ENCODE peak calls at places on chromosome 14, in five cellular contexts. M is stimulated activated naive CD8-positive, alpha-beta T cell treated with anti-CD3 and anti-CD28 coated beads, Interleukin-15, amount 100 ng/mL, for 72 hours; I is T-cell; V is sciatic nerve; R is Panc1. Y is an unnamed sample.
A peak's percentile ranks its signal among the peaks of the same experiment; 100 is the strongest.

GRCh38 chr14:64632056-64632455 is 72.2 kb upstream of the PLEKHG3 start:
- ATAC-seq in I (no peak), R (no peak), M (no peak), V (no peak), Y (no peak)

GRCh38 chr14:92546347-92547053 is 32.9 kb downstream of the RIN3 start:
- ATAC-seq in R (peak; percentile 77), V (no peak), M (no peak), I (no peak), Y (peak; percentile 33)

GRCh38 chr14:49966304-49966809 is 73.5 kb downstream of the ARF6 start:
- ATAC-seq in V (no peak), M (no peak), R (peak; percentile 27), I (no peak), Y (peak; percentile 37)

GRCh38 chr14:94897092-94897491 is 127.2 kb upstream of the GSC start:
- ATAC-seq in R (no peak), I (no peak), M (no peak), V (peak; percentile 86), Y (peak; percentile 88)

GRCh38 chr14:100359881-100360280 is 36.7 kb downstream of the SLC25A47 start:
- ATAC-seq in I (no peak), R (no peak), V (no peak), M (no peak), Y (no peak)

GRCh38 chr14:32648434-32648833 is 290.2 kb upstream of the NPAS3 start:
- ATAC-seq in R (no peak), V (no peak), I (no peak), M (no peak), Y (peak; percentile 26)

GRCh38 chr14:74251546-74252030 is 12.3 kb downstream of the VSX2 start:
- ATAC-seq in M (peak; percentile 98), V (peak; percentile 96), I (peak; percentile 98), R (peak; percentile 97), Y (peak; percentile 99)

GRCh38 chr14:64637735-64638473 is 66.3 kb upstream of the PLEKHG3 start:
- ATAC-seq in I (no peak), V (no peak), R (no peak), M (no peak), Y (no peak)

GRCh38 chr14:103118019-103118662 is 5.1 kb upstream of the TNFAIP2 start:
- ATAC-seq in V (peak; percentile 59), M (no peak), I (no peak), R (no peak), Y (no peak)

GRCh38 chr14:66610154-66610563 is 102.2 kb downstream of the GPHN start:
- ATAC-seq in V (no peak), I (peak; percentile 43), M (no peak), R (no peak), Y (no peak)

GRCh38 chr14:75972729-75973480 is 8.9 kb downstream of the TGFB3 start:
- ATAC-seq in M (no peak), R (no peak), I (no peak), V (no peak), Y (peak; percentile 49)